ENCODE peak calls at places on chromosomes 4 and X, in eight cellular contexts. W is uterus, K is astrocyte of the spinal cord, A is right atrium auricular region, M is foreskin fibroblast, T is HL-60, E is A549, L is pancreas. G is an unnamed sample.

GRCh38 chr4:56434599-56435000 is 815 bp downstream of the PPAT start:
- DNase-seq in W (no peak), K (peak; percentile 68), A (no peak), M (peak; percentile 75), T (no peak), E (peak; percentile 41), L (no peak), G (peak; percentile 58)

GRCh38 chr4:48388504-48389154 is 47.3 kb downstream of the SLAIN2 start:
- DNase-seq in W (no peak), K (peak; percentile 22), A (no peak), M (peak; percentile 69), T (no peak), E (no peak), L (no peak), G (peak; percentile 73)

GRCh38 chrX:14039344-14039743 is 9.7 kb upstream of the GEMIN8 start:
- DNase-seq in W (no peak), K (peak; percentile 50), A (no peak), M (peak; percentile 57), T (no peak), E (no peak), L (peak; percentile 35), G (peak; percentile 60)

GRCh38 chrX:103608305-103608963 is 671 bp downstream of the TCEAL3 start:
- DNase-seq in W (peak; percentile 27), K (no peak), A (no peak), M (peak; percentile 12), T (no peak), E (no peak), L (peak; percentile 36), G (no peak)

GRCh38 chr4:138090145-138090917 is 151.8 kb downstream of the SLC7A11 start:
- DNase-seq in W (peak; percentile 42), K (peak; percentile 87), A (peak; percentile 71), M (peak; percentile 89), T (peak; percentile 3), E (peak; percentile 70), L (peak; percentile 20), G (peak; percentile 84)

GRCh38 chr4:126018274-126018673 is 703.5 kb downstream of the FAT4 start:
- DNase-seq in W (no peak), K (no peak), A (no peak), M (no peak), T (no peak), E (no peak), L (no peak), G (no peak)

GRCh38 chr4:107737470-107737869 is 17.4 kb upstream of the PAPSS1 start:
- DNase-seq in W (no peak), K (no peak), A (no peak), M (no peak), T (no peak), E (no peak), L (no peak), G (no peak)

GRCh38 chr4:44016582-44017421 is 431.8 kb downstream of the KCTD8 start:
- DNase-seq in W (no peak), K (peak; percentile 25), A (no peak), M (no peak), T (no peak), E (no peak), L (no peak), G (peak; percentile 2)

GRCh38 chrX:74924449-74925209 is 623 bp downstream of the NEXMIF start:
- DNase-seq in W (peak; percentile 45), K (peak; percentile 6), A (no peak), M (peak; percentile 19), T (no peak), E (peak; percentile 12), L (peak; percentile 68), G (no peak)

GRCh38 chr4:24266951-24267577 is 317.3 kb downstream of the DHX15 start:
- DNase-seq in W (no peak), K (peak; percentile 64), A (no peak), M (peak; percentile 16), T (no peak), E (no peak), L (no peak), G (peak; percentile 35)

GRCh38 chr4:17057035-17057434 is 158.6 kb upstream of the LDB2 start:
- DNase-seq in W (no peak), K (no peak), A (no peak), M (no peak), T (no peak), E (no peak), L (no peak), G (no peak)

GRCh38 chrX:123807825-123808416 is 51.9 kb upstream of the XIAP start:
- DNase-seq in W (no peak), K (peak; percentile 20), A (no peak), M (peak; percentile 72), T (no peak), E (no peak), L (no peak), G (peak; percentile 74)

GRCh38 chr4:126790633-126791032 is 842.1 kb upstream of the INTU start:
- DNase-seq in W (no peak), K (no peak), A (no peak), M (peak; percentile 69), T (no peak), E (no peak), L (no peak), G (no peak)

GRCh38 chr4:102151696-102152095 is 193.6 kb downstream of the SLC39A8 start:
- DNase-seq in W (no peak), K (no peak), A (no peak), M (no peak), T (no peak), E (no peak), L (no peak), G (no peak)

GRCh38 chr4:87805971-87806370 is 6.6 kb downstream of the IBSP start:
- DNase-seq in W (no peak), K (no peak), A (no peak), M (peak; percentile 50), T (peak; percentile 50), E (no peak), L (no peak), G (peak; percentile 59)

GRCh38 chrX:125621588-125621927 is 301.9 kb downstream of the TEX13C start:
- DNase-seq in W (no peak), K (no peak), A (no peak), M (no peak), T (no peak), E (no peak), L (no peak), G (no peak)

GRCh38 chrX:44400588-44400987 is 57.1 kb upstream of the EFHC2 start:
- DNase-seq in W (no peak), K (peak; percentile 89), A (no peak), M (peak; percentile 94), T (no peak), E (no peak), L (no peak), G (peak; percentile 96)

GRCh38 chr4:10077101-10077491 is 39.5 kb downstream of the WDR1 start:
- DNase-seq in W (no peak), K (no peak), A (no peak), M (no peak), T (no peak), E (no peak), L (peak; percentile 10), G (no peak)

GRCh38 chrX:35786271-35786670 is 11.9 kb upstream of the MAGEB16 start:
- DNase-seq in W (no peak), K (no peak), A (no peak), M (no peak), T (no peak), E (no peak), L (no peak), G (no peak)

GRCh38 chr4:75916091-75916661 is 13.9 kb upstream of the PPEF2 start:
- DNase-seq in W (no peak), K (peak; percentile 67), A (no peak), M (peak; percentile 71), T (no peak), E (peak; percentile 47), L (no peak), G (peak; percentile 49)

GRCh38 chrX:1487401-1487800 is 34.7 kb upstream of the ASMTL start:
- DNase-seq in W (no peak), K (no peak), A (no peak), M (no peak), T (no peak), E (no peak), L (no peak), G (no peak)

GRCh38 chr4:30821891-30822612 is 101.9 kb downstream of the PCDH7 start:
- DNase-seq in W (no peak), K (peak; percentile 49), A (no peak), M (peak; percentile 51), T (no peak), E (no peak), L (no peak), G (peak; percentile 23)

GRCh38 chrX:24982306-24982965 is 33.3 kb downstream of the ARX start:
- DNase-seq in W (no peak), K (no peak), A (no peak), M (no peak), T (no peak), E (no peak), L (no peak), G (peak; percentile 8)

GRCh38 chrX:24391362-24391761 is 30.9 kb downstream of the SUPT20HL1 start:
- DNase-seq in W (no peak), K (no peak), A (no peak), M (no peak), T (no peak), E (no peak), L (no peak), G (no peak)

GRCh38 chr4:119517361-119518229 is 111.0 kb downstream of the PDE5A start:
- DNase-seq in W (no peak), K (no peak), A (no peak), M (peak; percentile 74), T (no peak), E (no peak), L (no peak), G (peak; percentile 39)

DNA sequence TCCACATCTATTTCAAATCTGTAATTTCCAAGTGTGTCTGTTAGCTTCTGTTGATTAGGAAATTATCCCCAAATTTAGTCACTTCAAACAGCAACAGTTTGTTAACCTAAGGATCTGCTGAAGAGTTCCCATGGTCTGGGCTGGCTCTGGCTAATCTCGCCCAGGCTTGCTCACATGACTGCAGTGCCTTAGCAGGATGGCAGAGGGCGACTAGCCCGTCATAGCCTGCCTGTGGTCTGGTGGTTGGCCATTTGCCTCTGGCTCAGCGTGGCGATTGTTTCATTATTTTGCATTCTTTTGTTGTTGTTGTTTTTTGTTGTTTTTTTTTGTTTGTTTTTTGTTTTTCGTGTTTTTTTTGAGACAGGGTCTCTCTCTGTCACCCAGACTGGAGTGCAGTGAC is 264.0 kb downstream of the TRIML1 start:
- DNase-seq in W (no peak), K (no peak), A (no peak), M (no peak), T (no peak), E (no peak), L (no peak), G (peak; percentile 37)
- TF ChIP-seq CTCF in W (no peak), K (no peak), A (no peak), M (no peak), T (no peak), E (no peak), L (no peak), G (no peak)

GRCh38 chr4:7892212-7893019 is 47.2 kb downstream of the AFAP1 start:
- DNase-seq in W (peak; percentile 39), K (peak; percentile 97), A (no peak), M (peak; percentile 67), T (no peak), E (no peak), L (no peak), G (peak; percentile 96)
- H3K4me3 ChIP-seq in W (no peak overlapping the region), K (no peak overlapping the region), A (no peak overlapping the region), M (no peak overlapping the region), T (no peak overlapping the region), E (no peak overlapping the region), L (no peak overlapping the region), G (no peak overlapping the region)

GRCh38 chr4:39022241-39022640 is 10.0 kb downstream of the TMEM156 start:
- DNase-seq in W (no peak), K (no peak), A (no peak), M (no peak), T (no peak), E (no peak), L (no peak), G (no peak)
- TF ChIP-seq CTCF in W (no peak), K (no peak), A (no peak), M (no peak), T (no peak), E (no peak), L (no peak), G (no peak)

GRCh38 chr4:168877407-168877778 is 132.7 kb downstream of the CBR4 start:
- DNase-seq in W (no peak), K (no peak), A (no peak), M (no peak), T (no peak), E (no peak), L (no peak), G (no peak)
- H3K4me3 ChIP-seq in W (no peak overlapping the region), K (no peak overlapping the region), A (peak overlapping the region; percentile 50), M (no peak overlapping the region), T (no peak overlapping the region), E (no peak overlapping the region), L (peak overlapping the region; percentile 44), G (peak overlapping the region; percentile 30)

G was measured in fibroblast of mammary gland.